ENCODE peak calls at places on chromosome 14, in seven cellular contexts. Y, U, H, E, P, T and O are unnamed samples.
A peak's percentile ranks its signal among the peaks of the same experiment; 100 is the strongest.

GRCh38 chr14:76761849-76762616 is 765 bp downstream of the VASH1 start:
- DNase-seq in Y (no peak), U (no peak), H (no peak), E (no peak), P (no peak), T (no peak), O (no peak)

GRCh38 chr14:61476737-61477410 is 155.5 kb downstream of the PRKCH start:
- DNase-seq in Y (peak; percentile 48), U (peak; percentile 94), H (no peak), E (peak; percentile 95), P (peak; percentile 94), T (peak; percentile 73), O (peak; percentile 90)

GRCh38 chr14:97299661-97300060 is 502.5 kb downstream of the VRK1 start:
- DNase-seq in Y (no peak), U (no peak), H (no peak), E (peak; percentile 12), P (no peak), T (no peak), O (no peak)

GRCh38 chr14:95660550-95661515 is 25.4 kb upstream of the TCL1B start:
- DNase-seq in Y (no peak), U (no peak), H (no peak), E (no peak), P (no peak), T (no peak), O (no peak)

GRCh38 chr14:38256358-38256840 is 506 bp upstream of the CLEC14A start:
- DNase-seq in Y (no peak), U (no peak), H (no peak), E (no peak), P (peak; percentile 36), T (peak; percentile 34), O (no peak)

GRCh38 chr14:59695198-59695597 is 118.6 kb upstream of the CCDC175 start:
- DNase-seq in Y (no peak), U (no peak), H (no peak), E (no peak), P (peak; percentile 7), T (no peak), O (no peak)

GRCh38 chr14:52583544-52583943 is 30.9 kb downstream of the GPR137C start:
- DNase-seq in Y (no peak), U (peak; percentile 12), H (no peak), E (no peak), P (peak; percentile 2), T (no peak), O (no peak)

GRCh38 chr14:75976838-75977237 is 5.0 kb downstream of the TGFB3 start:
- DNase-seq in Y (no peak), U (no peak), H (no peak), E (no peak), P (no peak), T (no peak), O (no peak)

GRCh38 chr14:47044841-47045240 is 393.3 kb upstream of the RPL10L start:
- DNase-seq in Y (no peak), U (peak; percentile 5), H (no peak), E (no peak), P (peak; percentile 3), T (no peak), O (no peak)

GRCh38 chr14:65318636-65319506 is 93.7 kb upstream of the FUT8 start:
- DNase-seq in Y (no peak), U (no peak), H (no peak), E (no peak), P (no peak), T (no peak), O (peak; percentile 97)

GRCh38 chr14:44030963-44031362 is 476.1 kb downstream of the FSCB start:
- DNase-seq in Y (no peak), U (no peak), H (no peak), E (no peak), P (no peak), T (no peak), O (no peak)

GRCh38 chr14:93173943-93174395 is 10.7 kb downstream of the MOAP1 start:
- DNase-seq in Y (no peak), U (peak; percentile 27), H (no peak), E (no peak), P (no peak), T (no peak), O (no peak)

GRCh38 chr14:79543966-79544365 is 667.3 kb downstream of the DIO2 start:
- DNase-seq in Y (no peak), U (peak; percentile 55), H (no peak), E (no peak), P (peak; percentile 82), T (no peak), O (peak; percentile 2)

GRCh38 chr14:47585447-47585846 is 90.0 kb downstream of the MDGA2 start:
- DNase-seq in Y (no peak), U (no peak), H (no peak), E (no peak), P (no peak), T (no peak), O (no peak)

GRCh38 chr14:105092912-105093425 is 27.7 kb upstream of the GPR132 start:
- DNase-seq in Y (peak; percentile 76), U (peak; percentile 70), H (peak; percentile 59), E (peak; percentile 47), P (peak; percentile 39), T (no peak), O (no peak)
- H3K4me3 ChIP-seq in Y (peak overlapping the region; percentile 69), U (peak overlapping the region; percentile 47), H (peak overlapping the region; percentile 44), E (peak overlapping the region; percentile 58), P (peak overlapping the region; percentile 45), T (peak overlapping the region; percentile 76), O (no peak overlapping the region)

DNA sequence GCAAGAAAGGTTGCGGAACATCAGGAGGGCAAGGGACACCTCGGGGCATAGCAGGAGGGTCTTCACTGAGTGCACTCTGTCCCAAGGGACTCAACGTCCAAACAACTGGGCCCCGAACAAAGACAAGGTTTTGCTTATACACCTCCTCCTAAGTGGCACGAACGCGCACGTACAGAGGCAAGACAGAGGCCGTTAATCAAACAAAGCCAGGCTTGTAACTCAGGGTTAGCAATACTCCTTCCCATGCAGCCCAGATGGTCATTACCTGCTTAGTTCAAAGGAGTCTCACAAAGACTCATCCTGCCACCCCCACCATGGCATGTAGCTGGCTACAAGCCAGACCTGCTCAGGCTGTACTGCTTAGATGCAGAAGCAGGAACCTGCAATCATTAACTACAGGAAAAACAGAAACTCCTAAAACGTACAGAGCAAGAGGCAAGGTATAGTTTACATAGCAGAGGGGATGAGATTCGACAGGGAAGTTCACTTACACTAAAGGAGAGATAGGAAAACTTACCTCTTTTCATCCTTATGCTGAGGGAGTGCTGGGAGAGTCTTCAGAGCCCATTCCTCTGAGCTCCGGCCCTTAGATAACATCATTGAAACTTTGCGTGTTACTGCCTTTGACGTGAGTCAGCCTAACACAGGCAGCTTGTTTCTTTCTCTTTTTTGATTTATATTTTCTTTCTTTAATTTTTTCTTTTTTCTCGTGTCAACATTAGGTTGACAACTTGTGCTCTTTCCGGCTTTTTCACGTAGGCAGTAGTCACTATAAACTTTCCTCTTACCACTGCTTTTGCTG is 1319.1 kb downstream of the TMEM121 start:
- DNase-seq in Y (peak; percentile 92), U (no peak), H (no peak), E (peak; percentile 80), P (no peak), T (no peak), O (peak; percentile 90)
- H3K4me3 ChIP-seq in Y (peak overlapping the region; percentile 62), U (no peak overlapping the region), H (peak overlapping the region; percentile 92), E (peak overlapping the region; percentile 71), P (no peak overlapping the region), T (no peak overlapping the region), O (peak overlapping the region; percentile 87)

GRCh38 chr14:36442824-36443241 is 77.2 kb downstream of the NKX2-1 start:
- DNase-seq in Y (no peak), U (no peak), H (no peak), E (no peak), P (no peak), T (no peak), O (no peak)

GRCh38 chr14:36441283-36441682 is 78.7 kb downstream of the NKX2-1 start:
- DNase-seq in Y (no peak), U (no peak), H (no peak), E (no peak), P (no peak), T (no peak), O (no peak)

GRCh38 chr14:36438883-36439282 is 81.1 kb downstream of the NKX2-1 start:
- DNase-seq in Y (no peak), U (no peak), H (no peak), E (no peak), P (no peak), T (no peak), O (no peak)

DNA sequence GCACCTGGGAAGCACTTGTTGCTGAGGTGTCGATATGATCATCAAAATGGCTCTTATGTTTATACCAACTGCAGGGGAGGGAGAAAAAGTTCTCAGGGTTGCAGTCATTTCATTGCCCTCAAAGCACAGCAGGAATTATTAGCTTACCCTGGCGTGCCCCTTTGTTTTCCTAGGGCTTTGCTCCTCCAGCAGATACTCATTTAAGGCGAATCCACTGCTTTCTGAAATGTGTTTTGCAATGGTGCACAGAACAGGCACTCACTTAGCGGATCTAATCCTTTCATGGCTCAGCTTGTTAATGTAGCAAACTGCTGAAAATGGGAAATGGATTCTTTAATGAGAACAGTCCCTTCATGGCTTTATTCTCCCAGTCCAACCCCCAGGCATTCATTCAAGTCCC is 76.7 kb downstream of the NKX2-1 start:
- DNase-seq in Y (no peak), U (no peak), H (no peak), E (no peak), P (no peak), T (no peak), O (no peak)
- H3K4me3 ChIP-seq in Y (no peak overlapping the region), U (no peak overlapping the region), H (no peak overlapping the region), E (no peak overlapping the region), P (no peak overlapping the region), T (no peak overlapping the region), O (no peak overlapping the region)

GRCh38 chr14:68546839-68547238 is 246.0 kb downstream of the ZFP36L1 start:
- DNase-seq in Y (no peak), U (peak; percentile 90), H (no peak), E (no peak), P (peak; percentile 69), T (peak; percentile 59), O (no peak)

GRCh38 chr14:68548194-68549056 is 244.4 kb downstream of the ZFP36L1 start:
- DNase-seq in Y (peak; percentile 78), U (peak; percentile 99), H (no peak), E (no peak), P (peak; percentile 98), T (peak; percentile 95), O (no peak)

GRCh38 chr14:68549057-68549421 is 243.8 kb downstream of the ZFP36L1 start:
- DNase-seq in Y (no peak), U (peak; percentile 88), H (no peak), E (no peak), P (peak; percentile 71), T (peak; percentile 33), O (no peak)

GRCh38 chr14:68549966-68550705 is 242.7 kb downstream of the ZFP36L1 start:
- DNase-seq in Y (no peak), U (no peak), H (no peak), E (no peak), P (peak; percentile 41), T (no peak), O (no peak)

GRCh38 chr14:68547305-68548193 is 245.3 kb downstream of the ZFP36L1 start:
- DNase-seq in Y (peak; percentile 62), U (peak; percentile 90), H (no peak), E (no peak), P (peak; percentile 82), T (peak; percentile 70), O (no peak)
- H3K4me3 ChIP-seq in Y (no peak overlapping the region), U (no peak overlapping the region), H (no peak overlapping the region), E (no peak overlapping the region), P (no peak overlapping the region), T (no peak overlapping the region), O (no peak overlapping the region)